ENCODE peak calls at places on chromosomes 6 and 20, in four cellular contexts. One of them, this sample, is unnamed.

GRCh38 chr6:151029976-151030375 is 164.5 kb downstream of the MTHFD1L start:
- DNase-seq in HepG2: no peak
- DNase-seq in K562: no peak
- DNase-seq in H1: no peak
- DNase-seq in this sample: no peak

GRCh38 chr20:63698739-63699465 is 2.5 kb downstream of the TNFRSF6B start:
- DNase-seq in H1: no peak
- DNase-seq in K562: peak
- DNase-seq in HepG2: no peak
- DNase-seq in this sample: peak

GRCh38 chr6:143542915-143543314 is 31.4 kb upstream of the FUCA2 start:
- DNase-seq in K562: no peak
- DNase-seq in H1: no peak
- DNase-seq in HepG2: no peak
- DNase-seq in this sample: no peak

GRCh38 chr6:40383348-40384115 is 203.6 kb downstream of the LRFN2 start:
- DNase-seq in K562: no peak
- DNase-seq in H1: no peak
- DNase-seq in HepG2: no peak
- DNase-seq in this sample: no peak

GRCh38 chr6:6712258-6712978 is 123.9 kb downstream of the LY86 start:
- DNase-seq in H1: no peak
- DNase-seq in K562: peak
- DNase-seq in HepG2: peak
- DNase-seq in this sample: no peak

GRCh38 chr20:36062799-36063198 is 91.7 kb upstream of the EPB41L1 start:
- DNase-seq in H1: no peak
- DNase-seq in HepG2: no peak
- DNase-seq in K562: peak
- DNase-seq in this sample: no peak

GRCh38 chr6:157840776-157841175 is 17.7 kb downstream of the SNX9 start:
- DNase-seq in HepG2: no peak
- DNase-seq in K562: no peak
- DNase-seq in H1: no peak
- DNase-seq in this sample: peak

GRCh38 chr20:57429579-57430202 is 38.5 kb downstream of the RBM38 start:
- DNase-seq in K562: no peak
- DNase-seq in H1: no peak
- DNase-seq in HepG2: peak
- DNase-seq in this sample: no peak

GRCh38 chr6:138465007-138465645 is 34.2 kb downstream of the NHSL1 start:
- DNase-seq in HepG2: peak
- DNase-seq in H1: no peak
- DNase-seq in K562: no peak
- DNase-seq in this sample: peak

GRCh38 chr6:751765-752164 is 58.8 kb upstream of the EXOC2 start:
- DNase-seq in K562: no peak
- DNase-seq in HepG2: no peak
- DNase-seq in H1: no peak
- DNase-seq in this sample: no peak

GRCh38 chr6:110613356-110613755 is 136.9 kb upstream of the SLC22A16 start:
- DNase-seq in K562: no peak
- DNase-seq in H1: no peak
- DNase-seq in HepG2: no peak
- DNase-seq in this sample: no peak

GRCh38 chr20:56826306-56826970 is 197.3 kb downstream of the TFAP2C start:
- DNase-seq in H1: no peak
- DNase-seq in HepG2: no peak
- DNase-seq in K562: no peak
- DNase-seq in this sample: no peak

GRCh38 chr20:61118429-61119224 is 133.4 kb upstream of the CDH4 start:
- DNase-seq in K562: no peak
- DNase-seq in H1: no peak
- DNase-seq in HepG2: no peak
- DNase-seq in this sample: no peak

GRCh38 chr20:45917790-45918141 is 5.8 kb upstream of the PLTP start:
- DNase-seq in H1: no peak
- DNase-seq in HepG2: no peak
- DNase-seq in K562: no peak
- DNase-seq in this sample: no peak

GRCh38 chr6:91142154-91142553 is 555.3 kb upstream of the MAP3K7 start:
- DNase-seq in H1: no peak
- DNase-seq in HepG2: no peak
- DNase-seq in K562: no peak
- DNase-seq in this sample: no peak
- TF ChIP-seq MAX in H1: no peak
- TF ChIP-seq MAX in HepG2: no peak
- TF ChIP-seq MAX in K562: no peak
- TF ChIP-seq MAX in this sample: no peak

GRCh38 chr20:58511861-58512260 is 3.3 kb downstream of the APCDD1L start:
- DNase-seq in K562: no peak
- DNase-seq in H1: peak
- DNase-seq in HepG2: no peak
- DNase-seq in this sample: no peak
- H3K9ac ChIP-seq in K562: no peak
- H3K9ac ChIP-seq in H1: no peak
- H3K9ac ChIP-seq in HepG2: no peak
- H3K9ac ChIP-seq in this sample: no peak

DNA sequence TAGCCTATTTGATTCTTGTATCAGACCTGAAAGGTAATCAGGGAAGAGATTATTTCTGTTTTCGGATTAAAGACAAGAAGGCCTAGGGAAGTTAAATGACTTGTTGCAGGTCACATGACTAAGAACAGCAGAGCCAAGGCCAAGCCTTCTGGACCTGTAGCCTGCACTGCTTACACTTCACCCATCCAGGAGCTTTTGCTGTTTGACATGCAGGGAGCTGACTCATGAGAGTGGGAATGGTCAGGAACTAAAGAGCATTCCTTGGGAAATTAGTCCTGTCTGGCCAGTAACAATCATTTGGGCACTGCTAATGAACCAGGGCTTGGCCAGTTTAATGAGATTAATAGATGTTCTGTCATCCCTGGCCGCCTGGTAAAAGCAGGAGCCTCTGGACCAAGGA is 46.8 kb downstream of the EIF2S2 start:
- DNase-seq in K562: no peak
- DNase-seq in HepG2: no peak
- DNase-seq in H1: no peak
- DNase-seq in this sample: peak
- TF ChIP-seq JUN in K562: no peak
- TF ChIP-seq JUN in HepG2: no peak
- TF ChIP-seq JUN in H1: no peak
- TF ChIP-seq JUN in this sample: no peak

GRCh38 chr6:156513504-156513903 is 263.7 kb upstream of the ARID1B start:
- DNase-seq in HepG2: no peak
- DNase-seq in H1: no peak
- DNase-seq in K562: no peak
- DNase-seq in this sample: no peak

GRCh38 chr6:156509496-156509895 is 267.7 kb upstream of the ARID1B start:
- DNase-seq in H1: no peak
- DNase-seq in HepG2: no peak
- DNase-seq in K562: no peak
- DNase-seq in this sample: no peak

GRCh38 chr6:156510242-156510641 is 266.9 kb upstream of the ARID1B start:
- DNase-seq in K562: no peak
- DNase-seq in H1: no peak
- DNase-seq in HepG2: no peak
- DNase-seq in this sample: no peak

GRCh38 chr6:156511051-156511450 is 266.1 kb upstream of the ARID1B start:
- DNase-seq in K562: no peak
- DNase-seq in H1: no peak
- DNase-seq in HepG2: no peak
- DNase-seq in this sample: no peak

DNA sequence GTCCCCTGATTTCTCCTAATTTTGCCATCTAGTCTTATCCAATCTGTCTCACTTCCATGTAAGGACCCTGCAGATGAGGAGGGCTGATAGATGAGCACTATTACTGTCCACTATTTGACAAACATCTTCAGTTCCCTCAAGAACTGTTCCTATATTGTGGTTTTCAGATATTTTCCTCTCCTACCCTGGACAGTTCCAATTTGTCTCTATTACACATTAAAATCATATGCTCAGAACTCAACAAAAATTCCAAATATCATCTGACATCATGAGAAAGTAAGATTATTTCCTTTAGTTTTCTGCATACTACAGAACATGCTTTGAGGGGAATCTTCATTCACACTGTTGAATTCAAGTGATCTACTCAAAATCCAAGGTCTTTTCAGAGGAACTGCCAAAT is 265.6 kb upstream of the ARID1B start:
- DNase-seq in HepG2: no peak
- DNase-seq in H1: no peak
- DNase-seq in K562: no peak
- DNase-seq in this sample: no peak
- TF ChIP-seq MAX in HepG2: no peak
- TF ChIP-seq MAX in H1: no peak
- TF ChIP-seq MAX in K562: no peak
- TF ChIP-seq MAX in this sample: no peak

GRCh38 chr20:32287231-32287638 is 9.8 kb downstream of the KIF3B start:
- DNase-seq in H1: no peak
- DNase-seq in K562: no peak
- DNase-seq in HepG2: no peak
- DNase-seq in this sample: no peak

GRCh38 chr20:32292548-32292947 is 15.1 kb downstream of the KIF3B start:
- DNase-seq in HepG2: no peak
- DNase-seq in H1: no peak
- DNase-seq in K562: no peak
- DNase-seq in this sample: no peak

GRCh38 chr20:32288225-32288849 is 10.9 kb downstream of the KIF3B start:
- DNase-seq in H1: no peak
- DNase-seq in HepG2: peak
- DNase-seq in K562: no peak
- DNase-seq in this sample: no peak

GRCh38 chr20:32291166-32291565 is 13.7 kb downstream of the KIF3B start:
- DNase-seq in HepG2: no peak
- DNase-seq in H1: no peak
- DNase-seq in K562: no peak
- DNase-seq in this sample: no peak

GRCh38 chr20:32289661-32290431 is 12.4 kb downstream of the KIF3B start:
- DNase-seq in HepG2: peak
- DNase-seq in H1: no peak
- DNase-seq in K562: no peak
- DNase-seq in this sample: no peak
- H3K9ac ChIP-seq in HepG2: peak
- H3K9ac ChIP-seq in H1: no peak
- H3K9ac ChIP-seq in K562: no peak
- H3K9ac ChIP-seq in this sample: no peak

GRCh38 chr20:15141880-15142279 is 804.5 kb upstream of the FLRT3 start:
- DNase-seq in H1: no peak
- DNase-seq in HepG2: no peak
- DNase-seq in K562: no peak
- DNase-seq in this sample: no peak

GRCh38 chr20:15139522-15139921 is 802.1 kb upstream of the FLRT3 start:
- DNase-seq in K562: no peak
- DNase-seq in HepG2: no peak
- DNase-seq in H1: no peak
- DNase-seq in this sample: no peak

GRCh38 chr20:15143478-15143877 is 806.1 kb upstream of the FLRT3 start:
- DNase-seq in K562: no peak
- DNase-seq in H1: no peak
- DNase-seq in HepG2: no peak
- DNase-seq in this sample: no peak

GRCh38 chr20:15146948-15147347 is 809.5 kb upstream of the FLRT3 start:
- DNase-seq in K562: no peak
- DNase-seq in HepG2: no peak
- DNase-seq in H1: no peak
- DNase-seq in this sample: no peak

DNA sequence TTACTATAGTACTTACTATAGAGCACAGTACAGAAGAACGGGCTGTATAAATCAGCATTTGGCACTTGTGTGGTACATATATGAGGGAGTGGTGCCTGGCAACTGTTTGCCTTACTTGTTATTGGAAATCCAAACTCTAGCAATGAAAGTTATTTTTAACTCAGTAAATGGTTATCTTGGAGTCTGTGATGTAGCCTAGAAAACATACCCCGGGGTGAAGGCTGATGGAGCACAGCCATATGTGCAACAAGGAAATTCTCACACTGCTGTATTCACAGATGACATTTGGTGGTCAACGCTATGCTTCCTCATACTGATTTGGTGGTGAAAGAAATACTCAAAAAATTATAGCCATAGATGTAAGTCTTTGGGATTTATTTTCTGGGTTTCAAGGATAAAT is 807.5 kb upstream of the FLRT3 start:
- DNase-seq in HepG2: no peak
- DNase-seq in K562: no peak
- DNase-seq in H1: no peak
- DNase-seq in this sample: no peak
- TF ChIP-seq JUN in HepG2: no peak
- TF ChIP-seq JUN in K562: no peak
- TF ChIP-seq JUN in H1: no peak
- TF ChIP-seq JUN in this sample: no peak

DNA sequence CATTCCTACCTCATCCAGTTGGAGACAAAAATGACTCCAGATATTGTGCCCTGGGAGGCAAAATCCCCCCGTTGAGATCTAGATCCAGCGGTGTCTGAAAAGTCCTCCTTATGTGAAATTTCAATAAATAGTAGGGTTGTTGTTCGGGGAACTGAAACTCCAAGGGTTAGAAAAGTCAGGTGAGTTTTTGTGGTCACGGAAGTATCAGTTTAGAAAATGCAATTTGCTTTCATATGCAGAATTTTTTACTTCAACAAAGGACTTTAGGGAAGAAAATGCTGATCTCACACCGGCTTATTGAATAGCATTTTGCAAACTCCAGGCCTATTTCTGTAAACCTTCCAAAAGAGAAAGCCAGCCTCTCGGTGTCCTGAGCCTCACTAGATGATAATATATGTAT is 254.6 kb downstream of the TSHZ2 start:
- DNase-seq in K562: no peak
- DNase-seq in H1: no peak
- DNase-seq in HepG2: no peak
- DNase-seq in this sample: no peak
- TF ChIP-seq MAX in K562: no peak
- TF ChIP-seq MAX in H1: no peak
- TF ChIP-seq MAX in HepG2: no peak
- TF ChIP-seq MAX in this sample: no peak

GRCh38 chr6:44228836-44229235 is 5.4 kb downstream of the SLC29A1 start:
- DNase-seq in K562: no peak
- DNase-seq in HepG2: no peak
- DNase-seq in H1: no peak
- DNase-seq in this sample: no peak

GRCh38 chr6:44228433-44228832 is 5.0 kb downstream of the SLC29A1 start:
- DNase-seq in H1: no peak
- DNase-seq in HepG2: no peak
- DNase-seq in K562: no peak
- DNase-seq in this sample: no peak

GRCh38 chr6:44227138-44227770 is 3.9 kb downstream of the SLC29A1 start:
- DNase-seq in H1: no peak
- DNase-seq in K562: peak
- DNase-seq in HepG2: no peak
- DNase-seq in this sample: no peak

GRCh38 chr6:44229376-44230033 is 6.1 kb downstream of the SLC29A1 start:
- DNase-seq in H1: no peak
- DNase-seq in K562: no peak
- DNase-seq in HepG2: no peak
- DNase-seq in this sample: no peak

GRCh38 chr6:44228031-44228430 is 4.6 kb downstream of the SLC29A1 start:
- DNase-seq in H1: no peak
- DNase-seq in HepG2: no peak
- DNase-seq in K562: no peak
- DNase-seq in this sample: no peak
- H3K9ac ChIP-seq in H1: no peak
- H3K9ac ChIP-seq in HepG2: no peak
- H3K9ac ChIP-seq in K562: peak
- H3K9ac ChIP-seq in this sample: no peak

This sample was measured in endothelial cell of umbilical vein.